ENCODE peak calls at places on chromosomes 11 and 22, in four cellular contexts. P is heart left ventricle, N is tibial artery, I is Karpas-422. W is an unnamed sample.

GRCh38 chr11:60951909-60952741 is at the start of gene SLC15A3:
- DNase-seq in P (peak), N (peak), I (peak), W (no peak)

GRCh38 chr22:18066181-18066859 is 11.5 kb upstream of the PEX26 start:
- DNase-seq in P (no peak), N (no peak), I (peak), W (no peak)

GRCh38 chr22:32473388-32473952 is 1.1 kb upstream of the FBXO7 start:
- DNase-seq in P (no peak), N (no peak), I (peak), W (peak)

GRCh38 chr22:41482319-41482935 is 13.5 kb downstream of the ACO2 start:
- DNase-seq in P (no peak), N (no peak), I (peak), W (no peak)

GRCh38 chr11:27740362-27741024 is 40.2 kb upstream of the BDNF start:
- DNase-seq in P (no peak), N (no peak), I (peak), W (no peak)

GRCh38 chr22:49589301-49589700 is 238.4 kb downstream of the BRD1 start:
- DNase-seq in P (no peak), N (no peak), I (no peak), W (no peak)

GRCh38 chr11:78244546-78245315 is 56.0 kb downstream of the USP35 start:
- DNase-seq in P (no peak), N (no peak), I (no peak), W (no peak)

GRCh38 chr22:35564975-35565867 is 24.6 kb downstream of the RASD2 start:
- DNase-seq in P (no peak), N (no peak), I (no peak), W (no peak)

GRCh38 chr11:70399681-70400112 is 1.4 kb downstream of the CTTN start:
- DNase-seq in P (peak), N (peak), I (no peak), W (peak)

GRCh38 chr11:124875401-124875800 is 10.2 kb downstream of the ROBO3 start:
- DNase-seq in P (no peak), N (no peak), I (no peak), W (no peak)

GRCh38 chr11:19687372-19687771 is 25.3 kb upstream of the NAV2 start:
- DNase-seq in P (no peak), N (no peak), I (no peak), W (no peak)

GRCh38 chr11:27770576-27770975 is 70.3 kb upstream of the BDNF start:
- DNase-seq in P (no peak), N (no peak), I (no peak), W (no peak)

GRCh38 chr11:78798567-78799170 is 224.0 kb upstream of the NARS2 start:
- DNase-seq in P (peak), N (peak), I (peak), W (peak)

GRCh38 chr11:26675233-26675928 is 46.5 kb downstream of the SLC5A12 start:
- DNase-seq in P (no peak), N (no peak), I (no peak), W (no peak)

GRCh38 chr11:3861698-3862097 is 6.2 kb downstream of the STIM1 start:
- DNase-seq in P (no peak), N (no peak), I (no peak), W (no peak)

GRCh38 chr11:30465192-30465591 is 121.0 kb downstream of the MPPED2 start:
- DNase-seq in P (no peak), N (no peak), I (no peak), W (no peak)

GRCh38 chr11:120774591-120775386 is 249.1 kb upstream of the TBCEL start:
- DNase-seq in P (no peak), N (no peak), I (no peak), W (no peak)

GRCh38 chr11:95338430-95338991 is 107.5 kb upstream of the SESN3 start:
- DNase-seq in P (peak), N (peak), I (no peak), W (peak)

GRCh38 chr11:56905936-56906335 is 82.8 kb upstream of the OR5AK2 start:
- DNase-seq in P (no peak), N (no peak), I (no peak), W (no peak)
- H3K27ac ChIP-seq in P (no peak), N (no peak), I (no peak), W (no peak)

DNA sequence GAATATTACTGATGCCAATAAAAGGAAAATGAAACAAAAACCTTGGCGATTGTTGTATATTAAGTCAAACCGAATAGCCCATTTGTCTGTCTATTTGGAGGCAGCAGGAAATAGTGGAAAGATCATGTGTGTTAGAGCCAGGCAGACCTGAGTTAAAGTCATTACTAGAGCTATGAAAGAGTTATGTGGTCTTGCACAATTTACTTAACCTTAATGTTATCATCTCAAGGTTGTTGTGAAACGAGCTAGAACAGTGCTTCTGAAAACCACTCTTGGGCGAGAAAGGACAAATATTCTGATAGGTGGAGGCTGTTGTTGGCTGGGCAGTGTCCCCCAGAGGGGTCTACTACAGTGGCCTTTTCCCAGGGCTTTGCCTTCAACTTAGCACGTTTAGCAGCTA is 60.0 kb upstream of the NUP160 start:
- DNase-seq in P (no peak), N (no peak), I (no peak), W (no peak)
- H3K27ac ChIP-seq in P (no peak), N (no peak), I (no peak), W (no peak)

DNA sequence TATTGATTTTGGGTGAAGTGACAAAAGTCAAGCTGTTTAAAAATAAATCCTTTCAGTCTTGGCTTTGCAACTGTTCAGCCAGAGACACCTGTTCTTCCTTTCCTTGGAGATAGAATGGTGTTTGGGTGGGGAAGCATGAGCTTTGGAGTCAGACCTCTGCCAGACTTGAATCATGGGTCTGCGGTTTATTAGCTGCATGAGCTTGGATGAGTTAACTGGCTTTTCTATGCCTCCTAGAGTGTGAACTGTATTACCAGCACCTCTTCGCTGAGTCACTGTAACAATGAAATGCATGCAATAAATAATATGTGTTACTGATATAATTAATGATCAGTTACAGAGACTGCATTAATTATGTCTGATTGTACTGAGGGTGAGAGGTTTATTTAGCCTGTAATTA is 13.5 kb upstream of the MYEOV start:
- DNase-seq in P (no peak), N (no peak), I (no peak), W (no peak)
- H3K27ac ChIP-seq in P (no peak), N (no peak), I (no peak), W (no peak)

GRCh38 chr11:63564785-63565350 is 1.7 kb upstream of the PLAAT2 start:
- DNase-seq in P (no peak), N (no peak), I (no peak), W (no peak)
- H3K27ac ChIP-seq in P (no peak), N (no peak), I (no peak), W (no peak)

GRCh38 chr11:68890490-68891231 is 13.0 kb downstream of the MRPL21 start:
- DNase-seq in P (peak), N (peak), I (no peak), W (peak)
- H3K27ac ChIP-seq in P (peak), N (peak), I (no peak), W (peak)

W was measured in caudate nucleus.